ENCODE peak calls at places on chromosomes 11 and 22, in ten cellular contexts. L is aorta, F is H9, N is endodermal cell, R is psoas muscle, P is pancreas, Y is prostate gland, X is heart left ventricle, H is heart right ventricle, Z is IMR-90. C is an unnamed sample. For H3K4me1, the result is how much of the 10 kb centered on the place peaks cover.

GRCh38 chr11:14902650-14903350 is 10.8 kb upstream of the CYP2R1 start:
- DNase-seq in R (no peak), Y (no peak), N (no peak), P (no peak), H (no peak), L (no peak), Z (peak), X (no peak), F (no peak), C (no peak)

GRCh38 chr22:33274214-33274828 is 216.1 kb upstream of the SYN3 start:
- DNase-seq in Z (no peak), N (peak), P (no peak), R (no peak), X (no peak), H (no peak), Y (no peak), F (peak), L (no peak), C (no peak)

GRCh38 chr11:103499710-103500340 is 390.6 kb downstream of the DYNC2H1 start:
- DNase-seq in L (no peak), Y (no peak), R (no peak), X (no peak), Z (peak), H (no peak), P (no peak), N (no peak), F (no peak), C (no peak)

GRCh38 chr11:118938491-118939411 is 13.0 kb upstream of the BCL9L start:
- DNase-seq in P (peak), L (no peak), Y (no peak), X (no peak), Z (peak), H (no peak), F (no peak), N (peak), R (no peak), C (no peak)

GRCh38 chr11:75627879-75628668 is 40.8 kb downstream of the MAP6 start:
- DNase-seq in X (no peak), Z (peak), R (no peak), P (no peak), H (no peak), N (peak), Y (no peak), F (peak), L (no peak), C (no peak)

GRCh38 chr11:3666023-3666530 is 5.1 kb downstream of the CHRNA10 start:
- DNase-seq in Y (no peak), H (no peak), R (no peak), P (no peak), N (no peak), Z (no peak), F (no peak), X (no peak), L (no peak), C (no peak)

GRCh38 chr22:11629661-11630385 is 3898.2 kb upstream of the OR11H1 start:
- DNase-seq in N (no peak), F (no peak), R (peak), Y (no peak), P (no peak), L (no peak), Z (no peak), H (no peak), X (no peak), C (no peak)

GRCh38 chr22:17846326-17846992 is 72.2 kb upstream of the BID start:
- DNase-seq in P (no peak), F (no peak), N (no peak), X (no peak), H (no peak), Y (peak), L (no peak), R (no peak), Z (no peak), C (no peak)

GRCh38 chr11:75667831-75668507 is 869 bp downstream of the MAP6 start:
- DNase-seq in F (peak), H (peak), R (peak), L (peak), P (peak), Z (peak), N (peak), X (peak), Y (peak), C (peak)

GRCh38 chr22:48592488-48592887 is 1235.2 kb downstream of the BRD1 start:
- DNase-seq in H (no peak), Y (no peak), R (no peak), N (no peak), F (no peak), X (no peak), Z (no peak), L (no peak), P (peak), C (no peak)

GRCh38 chr22:37752189-37753061 is 55.3 kb upstream of the GCAT start:
- DNase-seq in Z (peak), R (peak), N (peak), X (peak), Y (peak), H (peak), F (no peak), P (peak), L (peak), C (peak)

GRCh38 chr22:39205344-39206021 is 39.3 kb downstream of the PDGFB start:
- DNase-seq in P (no peak), Z (peak), F (peak), R (no peak), H (no peak), N (peak), Y (no peak), X (no peak), L (peak), C (no peak)

GRCh38 chr11:81874627-81875026 is 859.0 kb downstream of the FAM181B start:
- DNase-seq in H (no peak), F (no peak), N (no peak), X (no peak), P (no peak), L (no peak), Y (no peak), Z (no peak), R (no peak), C (no peak)

GRCh38 chr11:130202818-130203671 is 43.5 kb downstream of the ST14 start:
- DNase-seq in N (no peak), L (peak), F (no peak), Z (no peak), R (no peak), Y (no peak), H (no peak), P (no peak), X (no peak), C (no peak)

GRCh38 chr22:20239951-20240773 is 28.0 kb downstream of the RTN4R start:
- DNase-seq in H (peak), X (peak), Y (no peak), Z (no peak), F (no peak), P (no peak), R (no peak), L (no peak), N (no peak), C (peak)

GRCh38 chr11:120792306-120792705 is 231.6 kb upstream of the TBCEL start:
- DNase-seq in H (no peak), N (peak), Y (no peak), P (no peak), Z (no peak), F (no peak), L (no peak), R (no peak), X (no peak), C (no peak)

GRCh38 chr11:69704508-69705245 is 855 bp upstream of the FGF19 start:
- DNase-seq in P (no peak), Z (no peak), F (peak), N (peak), L (no peak), X (no peak), Y (no peak), H (no peak), R (no peak), C (no peak)

GRCh38 chr11:118074785-118075184 is 2.1 kb upstream of the TMPRSS4 start:
- DNase-seq in X (no peak), Z (no peak), N (no peak), L (peak), H (no peak), Y (peak), P (no peak), F (no peak), R (peak), C (no peak)

GRCh38 chr22:28560005-28560742 is 119.5 kb downstream of the TTC28 start:
- DNase-seq in X (no peak), R (no peak), L (no peak), Z (peak), N (no peak), Y (no peak), H (no peak), F (no peak), P (no peak), C (no peak)

GRCh38 chr11:18367431-18367830 is 26.9 kb upstream of the LDHA start:
- DNase-seq in P (no peak), H (no peak), F (no peak), Z (peak), X (no peak), N (no peak), Y (no peak), L (no peak), R (no peak), C (no peak)

GRCh38 chr11:1891831-1892115 is at the start of gene PRR33:
- DNase-seq in P (no peak), H (no peak), X (no peak), R (no peak), Z (no peak), F (no peak), L (no peak), Y (no peak), N (no peak), C (no peak)
- H3K4me1 ChIP-seq in P (under half), H (under half), X (under half), R (under half), Z (under half), F (under half), L (under half), Y (under half), N (under half), C (under half)

GRCh38 chr22:24219750-24220149 is 25.1 kb downstream of the GGT5 start:
- DNase-seq in F (no peak), R (no peak), N (no peak), L (no peak), H (no peak), X (no peak), P (no peak), Z (no peak), Y (no peak), C (no peak)

GRCh38 chr22:24217384-24217783 is 27.5 kb downstream of the GGT5 start:
- DNase-seq in Y (no peak), X (no peak), R (no peak), N (no peak), L (no peak), Z (no peak), F (no peak), P (no peak), H (no peak), C (no peak)

GRCh38 chr22:24214467-24215285 is 30.2 kb downstream of the GGT5 start:
- DNase-seq in P (no peak), Z (no peak), N (no peak), L (no peak), R (no peak), F (no peak), Y (no peak), X (no peak), H (no peak), C (no peak)

DNA sequence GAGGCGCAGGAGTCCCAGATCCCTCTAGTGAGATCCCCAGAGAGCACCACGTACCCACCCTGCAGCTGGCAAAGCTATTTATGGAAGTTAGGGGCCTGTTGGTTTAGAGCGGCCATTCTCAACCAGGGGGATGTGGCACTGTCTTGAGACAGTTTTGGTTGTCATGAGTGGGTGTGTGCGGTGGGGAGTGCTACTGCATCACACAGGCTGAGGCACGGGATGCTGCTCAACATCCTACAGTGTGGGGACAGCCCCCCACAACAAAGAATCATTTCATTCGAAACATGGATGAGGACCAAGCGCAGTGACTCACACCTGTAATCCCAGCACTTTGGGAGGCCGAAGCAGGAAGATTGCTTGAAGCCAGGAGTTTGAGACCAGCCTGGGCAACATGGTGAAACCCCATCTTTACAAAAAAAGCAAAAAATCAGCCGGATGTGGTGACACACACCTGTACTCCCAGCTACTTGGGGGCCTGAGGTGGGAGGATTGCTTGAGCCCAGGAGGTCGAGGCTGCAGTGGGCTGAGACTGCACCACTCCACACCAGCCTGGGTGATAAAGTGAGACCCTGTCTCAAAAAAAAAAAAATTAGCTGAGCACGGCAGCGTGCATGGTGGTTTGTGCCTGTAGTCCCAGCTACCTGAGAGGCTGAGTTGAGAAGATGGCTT is 28.2 kb downstream of the GGT5 start:
- DNase-seq in L (no peak), P (no peak), R (no peak), N (no peak), X (no peak), H (no peak), F (no peak), Y (no peak), Z (no peak), C (no peak)
- H3K27ac ChIP-seq in L (no peak), P (no peak), R (no peak), N (no peak), X (no peak), H (no peak), F (no peak), Y (no peak), Z (no peak), C (no peak)

GRCh38 chr22:47236718-47237117 is 474.3 kb downstream of the TBC1D22A start:
- DNase-seq in R (no peak), L (no peak), Z (no peak), P (no peak), F (no peak), X (no peak), Y (no peak), H (no peak), N (no peak), C (no peak)
- H3K4me1 ChIP-seq in R (under half), L (under half), Z (under half), P (under half), F (under half), X (under half), Y (under half), H (under half), N (under half), C (under half)

GRCh38 chr11:77179048-77179447 is 51.0 kb downstream of the MYO7A start:
- DNase-seq in L (no peak), F (no peak), R (peak), P (no peak), Z (no peak), H (peak), X (no peak), N (no peak), Y (no peak), C (no peak)
- H3K27ac ChIP-seq in L (no peak), F (no peak), R (no peak), P (no peak), Z (no peak), H (no peak), X (no peak), N (no peak), Y (no peak), C (no peak)

DNA sequence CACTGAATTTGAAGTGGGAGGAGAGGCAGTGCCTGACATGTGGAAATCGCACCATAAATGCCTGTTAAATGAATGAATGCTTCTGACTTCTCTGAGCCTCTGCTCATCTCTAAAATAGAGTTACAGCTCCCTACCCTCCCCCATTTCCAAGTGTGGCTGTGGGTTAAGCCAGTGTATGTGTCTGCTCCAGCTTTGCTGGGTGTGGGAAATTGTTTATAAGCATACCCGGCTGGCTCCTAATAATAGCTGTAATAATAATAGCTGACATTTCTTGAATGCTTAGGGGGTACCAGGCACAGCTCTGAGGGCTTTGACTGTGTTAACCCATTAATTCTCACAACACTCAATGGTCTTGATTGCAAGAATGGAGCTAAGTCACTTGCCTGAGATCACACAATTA is 7.0 kb upstream of the FCHSD2 start:
- DNase-seq in N (no peak), Z (no peak), Y (no peak), L (no peak), P (no peak), X (peak), F (no peak), H (no peak), R (no peak), C (no peak)
- H3K4me1 ChIP-seq in N (under half), Z (under half), Y (under half), L (under half), P (under half), X (half or more), F (under half), H (under half), R (under half), C (half or more)

GRCh38 chr11:62147545-62147944 is 23.7 kb downstream of the INCENP start:
- DNase-seq in Y (no peak), N (peak), X (no peak), Z (no peak), H (no peak), L (peak), P (no peak), F (peak), R (no peak), C (no peak)

GRCh38 chr11:62145261-62145871 is 21.6 kb downstream of the INCENP start:
- DNase-seq in F (peak), Y (no peak), Z (no peak), R (no peak), N (peak), L (peak), X (no peak), H (no peak), P (no peak), C (no peak)

GRCh38 chr11:62144641-62145255 is 20.9 kb downstream of the INCENP start:
- DNase-seq in N (peak), H (no peak), L (peak), P (no peak), R (no peak), Y (no peak), X (no peak), F (peak), Z (no peak), C (no peak)

GRCh38 chr11:62148271-62148980 is 24.6 kb downstream of the INCENP start:
- DNase-seq in X (no peak), P (no peak), L (peak), H (no peak), R (no peak), Z (no peak), Y (no peak), F (no peak), N (peak), C (no peak)

DNA sequence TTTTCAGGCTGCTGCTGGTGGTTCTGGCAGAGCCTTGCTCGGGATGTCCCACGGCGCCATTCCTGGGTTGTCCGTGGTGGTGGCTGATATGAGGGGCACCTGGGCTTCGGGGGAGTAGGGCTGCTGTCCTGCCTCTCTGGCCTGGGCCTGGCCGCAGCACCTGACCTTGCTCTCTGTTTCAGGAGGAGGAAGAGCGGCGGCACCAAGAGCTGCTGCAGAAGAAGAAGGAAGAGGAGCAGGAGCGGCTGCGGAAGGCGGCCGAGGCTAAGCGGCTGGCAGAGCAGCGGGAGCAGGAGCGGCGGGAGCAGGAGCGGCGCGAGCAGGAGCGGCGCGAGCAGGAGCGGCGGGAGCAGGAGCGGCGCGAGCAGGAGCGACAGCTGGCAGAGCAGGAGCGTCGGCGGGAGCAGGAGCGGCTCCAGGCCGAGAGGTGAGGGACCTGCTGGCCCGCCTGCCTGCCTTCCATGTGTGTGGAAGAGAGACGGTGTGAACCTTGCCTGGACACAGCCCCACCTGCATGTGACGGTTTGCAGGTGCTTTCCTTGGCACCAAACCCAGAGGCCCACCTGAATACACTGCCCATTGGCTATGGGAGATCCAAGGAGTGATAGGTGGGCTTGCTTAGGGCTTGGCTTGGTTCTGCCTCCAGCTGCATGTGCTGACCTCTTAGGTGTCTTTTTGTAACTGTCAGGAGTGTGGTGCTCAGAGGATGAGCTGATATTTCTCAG is 22.8 kb downstream of the INCENP start:
- DNase-seq in P (no peak), F (peak), Y (no peak), Z (no peak), R (no peak), N (peak), X (no peak), L (peak), H (no peak), C (no peak)
- H3K27ac ChIP-seq in P (no peak), F (no peak), Y (no peak), Z (no peak), R (no peak), N (no peak), X (no peak), L (no peak), H (no peak), C (no peak)

DNA sequence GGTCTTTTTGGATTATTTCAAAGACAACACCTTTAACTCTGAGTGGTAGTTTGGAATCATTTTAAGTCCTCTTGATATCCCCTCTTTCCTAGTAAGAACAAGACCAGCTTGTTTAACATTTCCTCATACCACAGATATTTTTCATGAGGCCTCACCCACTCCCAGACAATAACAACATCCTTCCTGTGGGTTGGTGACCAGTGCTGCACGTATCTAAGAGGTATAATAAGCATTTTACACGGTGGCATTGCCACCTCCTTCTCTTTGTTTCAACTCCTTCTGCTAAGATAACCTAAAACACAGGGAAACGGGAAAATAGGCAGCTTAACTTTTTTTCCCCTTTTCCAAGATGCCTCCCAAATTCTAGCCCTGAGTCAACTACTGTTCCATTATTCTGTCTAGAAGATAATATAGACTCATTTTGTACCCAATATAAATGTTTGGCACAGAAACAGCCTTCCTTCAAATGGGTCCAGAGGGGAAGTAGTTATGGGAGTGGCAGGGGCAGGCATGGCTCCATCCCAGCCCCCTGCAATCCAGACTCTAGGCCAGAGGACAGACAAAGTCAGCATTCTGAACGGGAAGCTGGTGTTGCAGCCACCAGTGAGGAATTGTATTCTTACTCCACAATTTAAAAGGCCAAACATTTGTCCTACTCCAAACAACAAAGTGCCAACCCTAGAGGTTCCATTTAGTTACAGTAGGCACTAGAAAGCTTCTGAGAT is 28.5 kb downstream of the MAML2 start:
- DNase-seq in Z (peak), R (no peak), L (no peak), N (no peak), F (no peak), X (no peak), P (no peak), Y (no peak), H (peak), C (peak)
- H3K4me1 ChIP-seq in Z (under half), R (under half), L (under half), N (under half), F (under half), X (half or more), P (under half), Y (under half), H (half or more), C (half or more)